ENCODE peak calls at places on chromosome 3, in six cellular contexts. P, A, T, W, U and D are unnamed samples.
A peak's percentile ranks its signal among the peaks of the same experiment; 100 is the strongest.

GRCh38 chr3:77420316-77420715 is 380.4 kb downstream of the ROBO2 start:
- DNase-seq in P (no peak), A (no peak), T (no peak), W (no peak), U (no peak), D (no peak)

GRCh38 chr3:120161902-120162301 is 67.7 kb upstream of the GSK3B start:
- DNase-seq in P (no peak), A (peak; percentile 80), T (no peak), W (no peak), U (no peak), D (no peak)

GRCh38 chr3:60609446-60609845 is 641.8 kb downstream of the FHIT start:
- DNase-seq in P (no peak), A (no peak), T (peak; percentile 20), W (no peak), U (no peak), D (no peak)

GRCh38 chr3:69716119-69716518 is 23.1 kb upstream of the MITF start:
- DNase-seq in P (no peak), A (no peak), T (no peak), W (no peak), U (no peak), D (no peak)

GRCh38 chr3:192187485-192188051 is 539.8 kb downstream of the FGF12 start:
- DNase-seq in P (no peak), A (no peak), T (no peak), W (no peak), U (peak; percentile 17), D (no peak)

GRCh38 chr3:36764704-36765038 is 318 bp upstream of the DCLK3 start:
- DNase-seq in P (no peak), A (no peak), T (no peak), W (no peak), U (no peak), D (no peak)

GRCh38 chr3:49791571-49791970 is 5.2 kb upstream of the IP6K1 start:
- DNase-seq in P (no peak), A (no peak), T (no peak), W (peak; percentile 7), U (no peak), D (no peak)

GRCh38 chr3:188900421-188900941 is 271.3 kb upstream of the TPRG1 start:
- DNase-seq in P (peak; percentile 53), A (no peak), T (peak; percentile 91), W (no peak), U (peak; percentile 34), D (no peak)

GRCh38 chr3:98770261-98771039 is 7.3 kb downstream of the ST3GAL6 start:
- DNase-seq in P (no peak), A (no peak), T (no peak), W (no peak), U (no peak), D (no peak)

GRCh38 chr3:149464706-149465328 is 9.7 kb upstream of the TM4SF4 start:
- DNase-seq in P (no peak), A (no peak), T (no peak), W (no peak), U (no peak), D (no peak)

GRCh38 chr3:141170678-141171295 is 60.8 kb upstream of the PXYLP1 start:
- DNase-seq in P (no peak), A (no peak), T (no peak), W (no peak), U (no peak), D (no peak)

GRCh38 chr3:150384517-150385212 is 23.4 kb upstream of the TSC22D2 start:
- DNase-seq in P (no peak), A (peak; percentile 80), T (peak; percentile 24), W (no peak), U (no peak), D (peak; percentile 39)

GRCh38 chr3:17076940-17077605 is 192.3 kb downstream of the PLCL2 start:
- DNase-seq in P (no peak), A (no peak), T (no peak), W (no peak), U (no peak), D (no peak)

GRCh38 chr3:182768413-182768812 is 24.9 kb upstream of the ATP11B start:
- DNase-seq in P (no peak), A (no peak), T (no peak), W (no peak), U (no peak), D (no peak)

GRCh38 chr3:170869645-170870593 is at the start of gene RPL22L1:
- DNase-seq in P (peak; percentile 76), A (peak; percentile 92), T (peak; percentile 94), W (peak; percentile 95), U (peak; percentile 97), D (peak; percentile 92)
- TF ChIP-seq CTCF in P (peak; percentile 38), A (no peak), T (no peak), W (peak; percentile 33), U (peak; percentile 33), D (no peak)

DNA sequence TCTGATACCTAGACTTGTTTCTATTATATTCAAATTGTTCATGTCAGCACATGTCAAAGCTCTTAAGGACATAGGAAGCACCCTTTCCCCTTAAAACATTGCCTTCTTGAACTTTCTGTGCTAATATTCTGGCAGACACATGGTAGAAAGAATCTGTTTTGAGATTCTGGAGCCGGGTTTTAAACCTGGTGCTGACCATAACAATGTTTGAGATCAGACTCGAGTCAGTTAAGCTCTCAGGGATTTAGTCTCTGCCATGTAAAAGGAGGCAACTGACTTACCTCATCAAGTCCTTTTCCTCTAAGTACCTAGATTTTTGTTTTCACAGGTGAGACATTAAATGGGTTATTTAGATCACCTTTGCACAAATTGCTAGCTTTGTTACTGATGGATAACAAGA is 38.9 kb downstream of the RBMS3 start:
- DNase-seq in P (no peak), A (no peak), T (no peak), W (no peak), U (no peak), D (no peak)
- H3K4me3 ChIP-seq in P (no peak overlapping the region), A (no peak overlapping the region), T (no peak overlapping the region), W (no peak overlapping the region), U (no peak overlapping the region), D (no peak overlapping the region)

GRCh38 chr3:167823738-167824137 is 88.2 kb downstream of the SERPINI1 start:
- DNase-seq in P (no peak), A (no peak), T (no peak), W (no peak), U (no peak), D (no peak)

GRCh38 chr3:167816953-167817352 is 81.4 kb downstream of the SERPINI1 start:
- DNase-seq in P (no peak), A (no peak), T (no peak), W (no peak), U (no peak), D (no peak)

GRCh38 chr3:167821248-167821805 is 85.8 kb downstream of the SERPINI1 start:
- DNase-seq in P (no peak), A (no peak), T (no peak), W (no peak), U (no peak), D (no peak)

GRCh38 chr3:167814441-167814951 is 79.0 kb downstream of the SERPINI1 start:
- DNase-seq in P (peak; percentile 47), A (no peak), T (peak; percentile 59), W (no peak), U (no peak), D (no peak)

GRCh38 chr3:167820114-167820865 is 84.8 kb downstream of the SERPINI1 start:
- DNase-seq in P (no peak), A (no peak), T (no peak), W (no peak), U (no peak), D (peak; percentile 69)
- TF ChIP-seq CTCF in P (no peak), A (no peak), T (no peak), W (no peak), U (no peak), D (no peak)

DNA sequence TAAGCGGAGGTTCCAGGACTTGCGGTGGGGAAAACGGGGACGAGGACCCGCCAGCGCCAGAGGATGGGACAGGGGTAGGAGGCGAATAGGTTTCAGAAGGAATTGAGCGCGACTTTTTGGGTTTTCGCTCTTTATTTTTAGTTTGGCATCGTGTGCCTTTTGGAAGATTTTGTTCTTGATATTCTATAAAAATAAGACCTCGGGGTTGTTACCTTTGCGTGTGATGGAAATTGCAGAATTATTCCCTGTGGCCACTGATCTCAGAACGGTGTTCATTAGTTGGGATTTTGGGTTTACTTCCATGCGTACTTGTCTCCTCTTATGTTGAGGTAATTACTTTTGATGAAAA is 453 bp upstream of the CCDC14 start:
- DNase-seq in P (no peak), A (no peak), T (no peak), W (no peak), U (no peak), D (no peak)
- H3K4me3 ChIP-seq in P (peak overlapping the region; percentile 79), A (peak overlapping the region; percentile 60), T (peak overlapping the region; percentile 97), W (peak overlapping the region; percentile 74), U (peak overlapping the region; percentile 78), D (peak overlapping the region; percentile 73)

DNA sequence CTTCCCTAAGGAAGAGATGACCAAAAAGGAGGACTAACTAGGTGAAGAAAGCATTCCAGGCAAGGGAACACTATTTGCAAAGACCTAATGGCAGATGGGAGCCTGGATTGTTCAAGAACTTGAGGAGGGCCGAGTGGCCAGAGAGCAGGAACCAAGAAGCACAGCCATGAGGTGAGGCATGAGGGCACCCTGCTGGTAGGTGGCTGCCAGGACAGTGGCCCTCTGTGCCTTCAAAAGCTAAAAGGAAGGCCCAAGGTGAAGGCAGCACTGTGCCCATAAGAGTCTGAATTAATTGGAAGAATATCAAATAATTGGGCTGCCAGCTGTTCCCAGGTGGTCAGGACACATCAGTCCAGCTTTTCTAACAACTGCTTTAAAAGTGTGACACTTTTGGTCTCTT is 27.9 kb upstream of the CTDSPL start:
- DNase-seq in P (no peak), A (no peak), T (no peak), W (no peak), U (no peak), D (no peak)
- TF ChIP-seq CTCF in P (no peak), A (no peak), T (peak; percentile 5), W (no peak), U (no peak), D (no peak)